ENCODE peak calls at places on chromosomes 1 and 21, in eight cellular contexts. One of them, this sample, is unnamed.

GRCh38 chr1:16396591-16396990 is 29.5 kb downstream of the SZRD1 start:
- DNase-seq in cardiac muscle cell: peak; percentile 88
- DNase-seq in lung: no peak
- DNase-seq in sigmoid colon: peak; percentile 71
- DNase-seq in left ventricle myocardium inferior: no peak
- DNase-seq in foreskin keratinocyte: peak; percentile 93
- DNase-seq in GM23338: no peak
- DNase-seq in naive thymus-derived CD4-positive, alpha-beta T cell: no peak
- DNase-seq in this sample: peak; percentile 64

GRCh38 chr1:15260418-15261154 is 13.6 kb downstream of the FHAD1 start:
- DNase-seq in cardiac muscle cell: peak; percentile 78
- DNase-seq in lung: no peak
- DNase-seq in sigmoid colon: no peak
- DNase-seq in left ventricle myocardium inferior: no peak
- DNase-seq in foreskin keratinocyte: no peak
- DNase-seq in GM23338: no peak
- DNase-seq in naive thymus-derived CD4-positive, alpha-beta T cell: no peak
- DNase-seq in this sample: no peak

GRCh38 chr1:156493154-156493631 is 7.4 kb downstream of the MEF2D start:
- DNase-seq in cardiac muscle cell: no peak
- DNase-seq in lung: no peak
- DNase-seq in sigmoid colon: no peak
- DNase-seq in left ventricle myocardium inferior: no peak
- DNase-seq in foreskin keratinocyte: no peak
- DNase-seq in GM23338: no peak
- DNase-seq in naive thymus-derived CD4-positive, alpha-beta T cell: no peak
- DNase-seq in this sample: peak; percentile 89

GRCh38 chr21:36718951-36719501 is 20.1 kb downstream of the SIM2 start:
- DNase-seq in cardiac muscle cell: no peak
- DNase-seq in lung: no peak
- DNase-seq in sigmoid colon: peak; percentile 61
- DNase-seq in left ventricle myocardium inferior: no peak
- DNase-seq in foreskin keratinocyte: peak; percentile 32
- DNase-seq in GM23338: no peak
- DNase-seq in naive thymus-derived CD4-positive, alpha-beta T cell: no peak
- DNase-seq in this sample: no peak

GRCh38 chr1:237650809-237651208 is 239.9 kb downstream of the ZP4 start:
- DNase-seq in cardiac muscle cell: no peak
- DNase-seq in lung: no peak
- DNase-seq in sigmoid colon: no peak
- DNase-seq in left ventricle myocardium inferior: no peak
- DNase-seq in foreskin keratinocyte: no peak
- DNase-seq in GM23338: no peak
- DNase-seq in naive thymus-derived CD4-positive, alpha-beta T cell: no peak
- DNase-seq in this sample: no peak

GRCh38 chr1:225961659-225962439 is 20.8 kb upstream of the LEFTY2 start:
- DNase-seq in cardiac muscle cell: no peak
- DNase-seq in lung: no peak
- DNase-seq in sigmoid colon: peak; percentile 33
- DNase-seq in left ventricle myocardium inferior: no peak
- DNase-seq in foreskin keratinocyte: no peak
- DNase-seq in GM23338: no peak
- DNase-seq in naive thymus-derived CD4-positive, alpha-beta T cell: no peak
- DNase-seq in this sample: no peak

GRCh38 chr1:93735722-93736121 is 54.1 kb upstream of the BCAR3 start:
- DNase-seq in cardiac muscle cell: peak; percentile 85
- DNase-seq in lung: no peak
- DNase-seq in sigmoid colon: no peak
- DNase-seq in left ventricle myocardium inferior: no peak
- DNase-seq in foreskin keratinocyte: peak; percentile 61
- DNase-seq in GM23338: no peak
- DNase-seq in naive thymus-derived CD4-positive, alpha-beta T cell: no peak
- DNase-seq in this sample: no peak

GRCh38 chr1:184905601-184906322 is 68.5 kb downstream of the NIBAN1 start:
- DNase-seq in cardiac muscle cell: no peak
- DNase-seq in lung: no peak
- DNase-seq in sigmoid colon: no peak
- DNase-seq in left ventricle myocardium inferior: no peak
- DNase-seq in foreskin keratinocyte: no peak
- DNase-seq in GM23338: no peak
- DNase-seq in naive thymus-derived CD4-positive, alpha-beta T cell: no peak
- DNase-seq in this sample: no peak

GRCh38 chr1:15799004-15799867 is 8.2 kb downstream of the UQCRHL start:
- DNase-seq in cardiac muscle cell: peak; percentile 98
- DNase-seq in lung: peak; percentile 88
- DNase-seq in sigmoid colon: peak; percentile 82
- DNase-seq in left ventricle myocardium inferior: peak; percentile 23
- DNase-seq in foreskin keratinocyte: peak; percentile 96
- DNase-seq in GM23338: peak; percentile 37
- DNase-seq in naive thymus-derived CD4-positive, alpha-beta T cell: no peak
- DNase-seq in this sample: peak; percentile 76

GRCh38 chr1:20584890-20585289 is 4.0 kb upstream of the CDA start:
- DNase-seq in cardiac muscle cell: peak; percentile 43
- DNase-seq in lung: no peak
- DNase-seq in sigmoid colon: no peak
- DNase-seq in left ventricle myocardium inferior: no peak
- DNase-seq in foreskin keratinocyte: peak; percentile 20
- DNase-seq in GM23338: peak; percentile 50
- DNase-seq in naive thymus-derived CD4-positive, alpha-beta T cell: no peak
- DNase-seq in this sample: no peak

GRCh38 chr1:197073978-197074377 is 6.9 kb upstream of the F13B start:
- DNase-seq in cardiac muscle cell: no peak
- DNase-seq in lung: no peak
- DNase-seq in sigmoid colon: no peak
- DNase-seq in left ventricle myocardium inferior: no peak
- DNase-seq in foreskin keratinocyte: no peak
- DNase-seq in GM23338: no peak
- DNase-seq in naive thymus-derived CD4-positive, alpha-beta T cell: no peak
- DNase-seq in this sample: no peak

GRCh38 chr1:161962094-161962887 is 61.4 kb downstream of the OLFML2B start:
- DNase-seq in cardiac muscle cell: peak; percentile 82
- DNase-seq in lung: no peak
- DNase-seq in sigmoid colon: no peak
- DNase-seq in left ventricle myocardium inferior: no peak
- DNase-seq in foreskin keratinocyte: peak; percentile 48
- DNase-seq in GM23338: no peak
- DNase-seq in naive thymus-derived CD4-positive, alpha-beta T cell: peak; percentile 8
- DNase-seq in this sample: no peak

GRCh38 chr1:50368179-50369007 is 54.9 kb downstream of the DMRTA2 start:
- DNase-seq in cardiac muscle cell: peak; percentile 33
- DNase-seq in lung: peak; percentile 38
- DNase-seq in sigmoid colon: no peak
- DNase-seq in left ventricle myocardium inferior: no peak
- DNase-seq in foreskin keratinocyte: no peak
- DNase-seq in GM23338: peak; percentile 86
- DNase-seq in naive thymus-derived CD4-positive, alpha-beta T cell: no peak
- DNase-seq in this sample: no peak

GRCh38 chr1:155236451-155236850 is 18.8 kb downstream of the ENTREP3 start:
- DNase-seq in cardiac muscle cell: no peak
- DNase-seq in lung: no peak
- DNase-seq in sigmoid colon: no peak
- DNase-seq in left ventricle myocardium inferior: no peak
- DNase-seq in foreskin keratinocyte: no peak
- DNase-seq in GM23338: no peak
- DNase-seq in naive thymus-derived CD4-positive, alpha-beta T cell: no peak
- DNase-seq in this sample: no peak

GRCh38 chr1:232854786-232855185 is 49.6 kb downstream of the MAP10 start:
- DNase-seq in cardiac muscle cell: no peak
- DNase-seq in lung: no peak
- DNase-seq in sigmoid colon: no peak
- DNase-seq in left ventricle myocardium inferior: no peak
- DNase-seq in foreskin keratinocyte: no peak
- DNase-seq in GM23338: no peak
- DNase-seq in naive thymus-derived CD4-positive, alpha-beta T cell: no peak
- DNase-seq in this sample: no peak

GRCh38 chr1:11054666-11055065 is 5.2 kb downstream of the SRM start:
- DNase-seq in cardiac muscle cell: no peak
- DNase-seq in lung: no peak
- DNase-seq in sigmoid colon: no peak
- DNase-seq in left ventricle myocardium inferior: no peak
- DNase-seq in foreskin keratinocyte: no peak
- DNase-seq in GM23338: no peak
- DNase-seq in naive thymus-derived CD4-positive, alpha-beta T cell: no peak
- DNase-seq in this sample: no peak

GRCh38 chr1:187338762-187339412 is 510.1 kb downstream of the PLA2G4A start:
- DNase-seq in cardiac muscle cell: no peak
- DNase-seq in lung: no peak
- DNase-seq in sigmoid colon: no peak
- DNase-seq in left ventricle myocardium inferior: no peak
- DNase-seq in foreskin keratinocyte: no peak
- DNase-seq in GM23338: peak; percentile 11
- DNase-seq in naive thymus-derived CD4-positive, alpha-beta T cell: no peak
- DNase-seq in this sample: no peak

GRCh38 chr1:205965039-205965630 is 21.9 kb upstream of the SLC26A9 start:
- DNase-seq in cardiac muscle cell: no peak
- DNase-seq in lung: no peak
- DNase-seq in sigmoid colon: no peak
- DNase-seq in left ventricle myocardium inferior: no peak
- DNase-seq in foreskin keratinocyte: no peak
- DNase-seq in GM23338: no peak
- DNase-seq in naive thymus-derived CD4-positive, alpha-beta T cell: no peak
- DNase-seq in this sample: peak; percentile 20

GRCh38 chr1:205962821-205963221 is 19.6 kb upstream of the SLC26A9 start:
- DNase-seq in cardiac muscle cell: no peak
- DNase-seq in lung: no peak
- DNase-seq in sigmoid colon: no peak
- DNase-seq in left ventricle myocardium inferior: no peak
- DNase-seq in foreskin keratinocyte: no peak
- DNase-seq in GM23338: no peak
- DNase-seq in naive thymus-derived CD4-positive, alpha-beta T cell: no peak
- DNase-seq in this sample: peak; percentile 43

GRCh38 chr1:205961970-205962820 is 18.9 kb upstream of the SLC26A9 start:
- DNase-seq in cardiac muscle cell: peak; percentile 68
- DNase-seq in lung: peak; percentile 89
- DNase-seq in sigmoid colon: no peak
- DNase-seq in left ventricle myocardium inferior: no peak
- DNase-seq in foreskin keratinocyte: no peak
- DNase-seq in GM23338: no peak
- DNase-seq in naive thymus-derived CD4-positive, alpha-beta T cell: no peak
- DNase-seq in this sample: peak; percentile 11

GRCh38 chr1:205963352-205963751 is 20.1 kb upstream of the SLC26A9 start:
- DNase-seq in cardiac muscle cell: peak; percentile 73
- DNase-seq in lung: no peak
- DNase-seq in sigmoid colon: no peak
- DNase-seq in left ventricle myocardium inferior: no peak
- DNase-seq in foreskin keratinocyte: no peak
- DNase-seq in GM23338: no peak
- DNase-seq in naive thymus-derived CD4-positive, alpha-beta T cell: no peak
- DNase-seq in this sample: peak; percentile 8

GRCh38 chr1:205963756-205964155 is 20.5 kb upstream of the SLC26A9 start:
- DNase-seq in cardiac muscle cell: no peak
- DNase-seq in lung: no peak
- DNase-seq in sigmoid colon: no peak
- DNase-seq in left ventricle myocardium inferior: no peak
- DNase-seq in foreskin keratinocyte: no peak
- DNase-seq in GM23338: no peak
- DNase-seq in naive thymus-derived CD4-positive, alpha-beta T cell: no peak
- DNase-seq in this sample: peak; percentile 16
- H3K4me1 ChIP-seq in cardiac muscle cell: peaks cover 19% of the 10 kb centered on the region
- H3K4me1 ChIP-seq in lung: peaks cover 16% of the 10 kb centered on the region
- H3K4me1 ChIP-seq in sigmoid colon: no peaks in the 10 kb centered on the region
- H3K4me1 ChIP-seq in left ventricle myocardium inferior: peaks cover 19% of the 10 kb centered on the region
- H3K4me1 ChIP-seq in foreskin keratinocyte: no peaks in the 10 kb centered on the region
- H3K4me1 ChIP-seq in GM23338: no peaks in the 10 kb centered on the region
- H3K4me1 ChIP-seq in naive thymus-derived CD4-positive, alpha-beta T cell: no peaks in the 10 kb centered on the region
- H3K4me1 ChIP-seq in this sample: peaks cover 18% of the 10 kb centered on the region

DNA sequence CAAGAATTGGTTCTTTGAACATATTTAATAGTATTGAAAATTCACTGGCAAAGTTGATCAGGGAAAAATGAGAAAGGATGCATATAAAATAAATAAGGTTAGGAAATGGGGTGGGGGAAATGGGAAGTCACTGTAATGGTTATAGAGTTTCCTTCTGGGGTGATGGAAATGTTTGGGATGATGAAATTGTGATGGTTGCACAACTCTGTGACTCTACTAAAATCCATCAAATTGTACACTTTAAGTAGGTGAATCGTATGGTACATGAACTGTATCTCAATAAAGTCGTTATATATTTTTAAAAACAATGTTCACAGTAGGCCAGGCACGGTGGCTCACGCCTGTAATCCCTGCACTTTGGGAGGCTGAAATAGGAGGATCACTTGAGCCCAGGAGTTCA is 56.4 kb upstream of the ZYG11A start:
- DNase-seq in cardiac muscle cell: no peak
- DNase-seq in lung: no peak
- DNase-seq in sigmoid colon: no peak
- DNase-seq in left ventricle myocardium inferior: no peak
- DNase-seq in foreskin keratinocyte: no peak
- DNase-seq in GM23338: no peak
- DNase-seq in naive thymus-derived CD4-positive, alpha-beta T cell: no peak
- DNase-seq in this sample: no peak
- H3K4me1 ChIP-seq in cardiac muscle cell: no peaks in the 10 kb centered on the region
- H3K4me1 ChIP-seq in lung: no peaks in the 10 kb centered on the region
- H3K4me1 ChIP-seq in sigmoid colon: no peaks in the 10 kb centered on the region
- H3K4me1 ChIP-seq in left ventricle myocardium inferior: no peaks in the 10 kb centered on the region
- H3K4me1 ChIP-seq in foreskin keratinocyte: no peaks in the 10 kb centered on the region
- H3K4me1 ChIP-seq in GM23338: no peaks in the 10 kb centered on the region
- H3K4me1 ChIP-seq in naive thymus-derived CD4-positive, alpha-beta T cell: no peaks in the 10 kb centered on the region
- H3K4me1 ChIP-seq in this sample: no peaks in the 10 kb centered on the region

GRCh38 chr1:39633422-39633821 is 6.0 kb downstream of the HEYL start:
- DNase-seq in cardiac muscle cell: no peak
- DNase-seq in lung: no peak
- DNase-seq in sigmoid colon: no peak
- DNase-seq in left ventricle myocardium inferior: no peak
- DNase-seq in foreskin keratinocyte: no peak
- DNase-seq in GM23338: no peak
- DNase-seq in naive thymus-derived CD4-positive, alpha-beta T cell: no peak
- DNase-seq in this sample: no peak
- H3K4me1 ChIP-seq in cardiac muscle cell: no peaks in the 10 kb centered on the region
- H3K4me1 ChIP-seq in lung: peaks cover 3% of the 10 kb centered on the region
- H3K4me1 ChIP-seq in sigmoid colon: peaks cover 9% of the 10 kb centered on the region
- H3K4me1 ChIP-seq in left ventricle myocardium inferior: peaks cover 56% of the 10 kb centered on the region
- H3K4me1 ChIP-seq in foreskin keratinocyte: no peaks in the 10 kb centered on the region
- H3K4me1 ChIP-seq in GM23338: peaks cover 22% of the 10 kb centered on the region
- H3K4me1 ChIP-seq in naive thymus-derived CD4-positive, alpha-beta T cell: no peaks in the 10 kb centered on the region
- H3K4me1 ChIP-seq in this sample: peaks cover 5% of the 10 kb centered on the region

GRCh38 chr1:2200308-2200943 is 5.9 kb upstream of the FAAP20 start:
- DNase-seq in cardiac muscle cell: no peak
- DNase-seq in lung: no peak
- DNase-seq in sigmoid colon: no peak
- DNase-seq in left ventricle myocardium inferior: no peak
- DNase-seq in foreskin keratinocyte: no peak
- DNase-seq in GM23338: no peak
- DNase-seq in naive thymus-derived CD4-positive, alpha-beta T cell: no peak
- DNase-seq in this sample: no peak

GRCh38 chr1:2201062-2201461 is 6.5 kb upstream of the FAAP20 start:
- DNase-seq in cardiac muscle cell: no peak
- DNase-seq in lung: no peak
- DNase-seq in sigmoid colon: no peak
- DNase-seq in left ventricle myocardium inferior: no peak
- DNase-seq in foreskin keratinocyte: no peak
- DNase-seq in GM23338: no peak
- DNase-seq in naive thymus-derived CD4-positive, alpha-beta T cell: no peak
- DNase-seq in this sample: no peak

GRCh38 chr1:2203671-2204383 is 9.3 kb upstream of the FAAP20 start:
- DNase-seq in cardiac muscle cell: no peak
- DNase-seq in lung: no peak
- DNase-seq in sigmoid colon: peak; percentile 76
- DNase-seq in left ventricle myocardium inferior: no peak
- DNase-seq in foreskin keratinocyte: no peak
- DNase-seq in GM23338: no peak
- DNase-seq in naive thymus-derived CD4-positive, alpha-beta T cell: no peak
- DNase-seq in this sample: no peak

GRCh38 chr1:2202843-2203601 is 8.4 kb upstream of the FAAP20 start:
- DNase-seq in cardiac muscle cell: no peak
- DNase-seq in lung: no peak
- DNase-seq in sigmoid colon: no peak
- DNase-seq in left ventricle myocardium inferior: no peak
- DNase-seq in foreskin keratinocyte: no peak
- DNase-seq in GM23338: no peak
- DNase-seq in naive thymus-derived CD4-positive, alpha-beta T cell: no peak
- DNase-seq in this sample: no peak

GRCh38 chr1:2202008-2202575 is 7.5 kb upstream of the FAAP20 start:
- DNase-seq in cardiac muscle cell: no peak
- DNase-seq in lung: no peak
- DNase-seq in sigmoid colon: no peak
- DNase-seq in left ventricle myocardium inferior: no peak
- DNase-seq in foreskin keratinocyte: no peak
- DNase-seq in GM23338: no peak
- DNase-seq in naive thymus-derived CD4-positive, alpha-beta T cell: no peak
- DNase-seq in this sample: no peak
- H3K4me1 ChIP-seq in cardiac muscle cell: peaks cover 27% of the 10 kb centered on the region
- H3K4me1 ChIP-seq in lung: peaks cover 19% of the 10 kb centered on the region
- H3K4me1 ChIP-seq in sigmoid colon: peaks cover 53% of the 10 kb centered on the region
- H3K4me1 ChIP-seq in left ventricle myocardium inferior: peaks cover 66% of the 10 kb centered on the region
- H3K4me1 ChIP-seq in foreskin keratinocyte: no peaks in the 10 kb centered on the region
- H3K4me1 ChIP-seq in GM23338: peaks cover 10% of the 10 kb centered on the region
- H3K4me1 ChIP-seq in naive thymus-derived CD4-positive, alpha-beta T cell: peaks cover 19% of the 10 kb centered on the region
- H3K4me1 ChIP-seq in this sample: peaks cover 26% of the 10 kb centered on the region

This sample was measured in psoas muscle.